ENCODE peak calls at places on chromosome 1, in six cellular contexts. One of them, this sample, is unnamed.

GRCh38 chr1:209364716-209365115 is 218.8 kb upstream of the CAMK1G start:
- DNase-seq in gastrocnemius medialis: no peak
- DNase-seq in cardiac muscle cell: no peak
- DNase-seq in right lobe of liver: no peak
- DNase-seq in left ventricle myocardium inferior: no peak
- DNase-seq in tibial artery: no peak
- DNase-seq in this sample: no peak

GRCh38 chr1:30519201-30519763 is 204.1 kb downstream of the MATN1 start:
- DNase-seq in gastrocnemius medialis: no peak
- DNase-seq in cardiac muscle cell: no peak
- DNase-seq in right lobe of liver: no peak
- DNase-seq in left ventricle myocardium inferior: no peak
- DNase-seq in tibial artery: no peak
- DNase-seq in this sample: no peak

GRCh38 chr1:154812911-154813816 is 56.9 kb downstream of the KCNN3 start:
- DNase-seq in gastrocnemius medialis: peak; percentile 45
- DNase-seq in cardiac muscle cell: peak; percentile 30
- DNase-seq in right lobe of liver: no peak
- DNase-seq in left ventricle myocardium inferior: peak; percentile 56
- DNase-seq in tibial artery: no peak
- DNase-seq in this sample: no peak

GRCh38 chr1:38194486-38194885 is 147.9 kb upstream of the POU3F1 start:
- DNase-seq in gastrocnemius medialis: no peak
- DNase-seq in cardiac muscle cell: no peak
- DNase-seq in right lobe of liver: no peak
- DNase-seq in left ventricle myocardium inferior: no peak
- DNase-seq in tibial artery: no peak
- DNase-seq in this sample: no peak

GRCh38 chr1:198220428-198220827 is 63.6 kb downstream of the NEK7 start:
- DNase-seq in gastrocnemius medialis: no peak
- DNase-seq in cardiac muscle cell: no peak
- DNase-seq in right lobe of liver: no peak
- DNase-seq in left ventricle myocardium inferior: no peak
- DNase-seq in tibial artery: no peak
- DNase-seq in this sample: no peak

GRCh38 chr1:239987103-239987745 is 104.5 kb upstream of the FMN2 start:
- DNase-seq in gastrocnemius medialis: no peak
- DNase-seq in cardiac muscle cell: peak; percentile 62
- DNase-seq in right lobe of liver: peak; percentile 34
- DNase-seq in left ventricle myocardium inferior: no peak
- DNase-seq in tibial artery: no peak
- DNase-seq in this sample: no peak

GRCh38 chr1:87221008-87221407 is 107.7 kb upstream of the LMO4 start:
- DNase-seq in gastrocnemius medialis: no peak
- DNase-seq in cardiac muscle cell: no peak
- DNase-seq in right lobe of liver: no peak
- DNase-seq in left ventricle myocardium inferior: no peak
- DNase-seq in tibial artery: no peak
- DNase-seq in this sample: no peak

GRCh38 chr1:212980123-212980800 is 29.9 kb downstream of the VASH2 start:
- DNase-seq in gastrocnemius medialis: peak; percentile 37
- DNase-seq in cardiac muscle cell: peak; percentile 18
- DNase-seq in right lobe of liver: no peak
- DNase-seq in left ventricle myocardium inferior: peak; percentile 44
- DNase-seq in tibial artery: no peak
- DNase-seq in this sample: no peak

GRCh38 chr1:193412748-193413147 is 226.3 kb upstream of the B3GALT2 start:
- DNase-seq in gastrocnemius medialis: no peak
- DNase-seq in cardiac muscle cell: no peak
- DNase-seq in right lobe of liver: no peak
- DNase-seq in left ventricle myocardium inferior: no peak
- DNase-seq in tibial artery: no peak
- DNase-seq in this sample: no peak

GRCh38 chr1:64834734-64835133 is 89.9 kb downstream of the RAVER2 start:
- DNase-seq in gastrocnemius medialis: no peak
- DNase-seq in cardiac muscle cell: no peak
- DNase-seq in right lobe of liver: no peak
- DNase-seq in left ventricle myocardium inferior: no peak
- DNase-seq in tibial artery: no peak
- DNase-seq in this sample: no peak

GRCh38 chr1:30663596-30664091 is 59.7 kb downstream of the MATN1 start:
- DNase-seq in gastrocnemius medialis: no peak
- DNase-seq in cardiac muscle cell: no peak
- DNase-seq in right lobe of liver: peak; percentile 54
- DNase-seq in left ventricle myocardium inferior: no peak
- DNase-seq in tibial artery: no peak
- DNase-seq in this sample: no peak

GRCh38 chr1:46601257-46602007 is 2.6 kb downstream of the MKNK1 start:
- DNase-seq in gastrocnemius medialis: no peak
- DNase-seq in cardiac muscle cell: no peak
- DNase-seq in right lobe of liver: no peak
- DNase-seq in left ventricle myocardium inferior: no peak
- DNase-seq in tibial artery: no peak
- DNase-seq in this sample: no peak

GRCh38 chr1:14190508-14190907 is 408.0 kb upstream of the KAZN start:
- DNase-seq in gastrocnemius medialis: no peak
- DNase-seq in cardiac muscle cell: no peak
- DNase-seq in right lobe of liver: no peak
- DNase-seq in left ventricle myocardium inferior: no peak
- DNase-seq in tibial artery: no peak
- DNase-seq in this sample: no peak

GRCh38 chr1:163824006-163824405 is 502.3 kb downstream of the NUF2 start:
- DNase-seq in gastrocnemius medialis: no peak
- DNase-seq in cardiac muscle cell: no peak
- DNase-seq in right lobe of liver: no peak
- DNase-seq in left ventricle myocardium inferior: peak; percentile 54
- DNase-seq in tibial artery: no peak
- DNase-seq in this sample: no peak

GRCh38 chr1:20358761-20359263 is 68.1 kb downstream of the VWA5B1 start:
- DNase-seq in gastrocnemius medialis: peak; percentile 81
- DNase-seq in cardiac muscle cell: peak; percentile 91
- DNase-seq in right lobe of liver: peak; percentile 79
- DNase-seq in left ventricle myocardium inferior: peak; percentile 71
- DNase-seq in tibial artery: no peak
- DNase-seq in this sample: peak; percentile 75

GRCh38 chr1:47201179-47201578 is 11.3 kb upstream of the PDZK1IP1 start:
- DNase-seq in gastrocnemius medialis: no peak
- DNase-seq in cardiac muscle cell: no peak
- DNase-seq in right lobe of liver: no peak
- DNase-seq in left ventricle myocardium inferior: no peak
- DNase-seq in tibial artery: no peak
- DNase-seq in this sample: no peak

GRCh38 chr1:38728176-38728908 is 131.2 kb downstream of the RRAGC start:
- DNase-seq in gastrocnemius medialis: no peak
- DNase-seq in cardiac muscle cell: no peak
- DNase-seq in right lobe of liver: peak; percentile 66
- DNase-seq in left ventricle myocardium inferior: peak; percentile 53
- DNase-seq in tibial artery: peak; percentile 78
- DNase-seq in this sample: no peak

GRCh38 chr1:179816196-179816960 is 61.2 kb downstream of the TOR1AIP2 start:
- DNase-seq in gastrocnemius medialis: peak; percentile 43
- DNase-seq in cardiac muscle cell: no peak
- DNase-seq in right lobe of liver: no peak
- DNase-seq in left ventricle myocardium inferior: peak; percentile 68
- DNase-seq in tibial artery: peak; percentile 66
- DNase-seq in this sample: no peak

GRCh38 chr1:45206808-45207624 is 611 bp upstream of the ZSWIM5 start:
- DNase-seq in gastrocnemius medialis: no peak
- DNase-seq in cardiac muscle cell: no peak
- DNase-seq in right lobe of liver: no peak
- DNase-seq in left ventricle myocardium inferior: no peak
- DNase-seq in tibial artery: no peak
- DNase-seq in this sample: no peak

GRCh38 chr1:225845633-225846259 is 35.8 kb downstream of the EPHX1 start:
- DNase-seq in gastrocnemius medialis: peak; percentile 74
- DNase-seq in cardiac muscle cell: peak; percentile 77
- DNase-seq in right lobe of liver: peak; percentile 77
- DNase-seq in left ventricle myocardium inferior: peak; percentile 78
- DNase-seq in tibial artery: peak; percentile 92
- DNase-seq in this sample: peak; percentile 72

GRCh38 chr1:20719871-20720620 is 2.2 kb upstream of the KIF17 start:
- DNase-seq in gastrocnemius medialis: no peak
- DNase-seq in cardiac muscle cell: no peak
- DNase-seq in right lobe of liver: peak; percentile 5
- DNase-seq in left ventricle myocardium inferior: no peak
- DNase-seq in tibial artery: peak; percentile 25
- DNase-seq in this sample: no peak

GRCh38 chr1:167805041-167805556 is 83.3 kb downstream of the MPZL1 start:
- DNase-seq in gastrocnemius medialis: no peak
- DNase-seq in cardiac muscle cell: no peak
- DNase-seq in right lobe of liver: no peak
- DNase-seq in left ventricle myocardium inferior: no peak
- DNase-seq in tibial artery: no peak
- DNase-seq in this sample: no peak

GRCh38 chr1:37478890-37479254 is 4.5 kb downstream of the ZC3H12A start:
- DNase-seq in gastrocnemius medialis: no peak
- DNase-seq in cardiac muscle cell: no peak
- DNase-seq in right lobe of liver: peak; percentile 32
- DNase-seq in left ventricle myocardium inferior: no peak
- DNase-seq in tibial artery: no peak
- DNase-seq in this sample: peak; percentile 60

GRCh38 chr1:231421616-231421970 is 494 bp downstream of the EGLN1 start:
- DNase-seq in gastrocnemius medialis: peak; percentile 42
- DNase-seq in cardiac muscle cell: peak; percentile 62
- DNase-seq in right lobe of liver: peak; percentile 49
- DNase-seq in left ventricle myocardium inferior: peak; percentile 44
- DNase-seq in tibial artery: peak; percentile 72
- DNase-seq in this sample: no peak

GRCh38 chr1:12315126-12315525 is 85.3 kb downstream of the VPS13D start:
- DNase-seq in gastrocnemius medialis: no peak
- DNase-seq in cardiac muscle cell: no peak
- DNase-seq in right lobe of liver: no peak
- DNase-seq in left ventricle myocardium inferior: no peak
- DNase-seq in tibial artery: no peak
- DNase-seq in this sample: no peak

GRCh38 chr1:201486158-201486557 is 17.2 kb upstream of the PHLDA3 start:
- DNase-seq in gastrocnemius medialis: no peak
- DNase-seq in cardiac muscle cell: peak; percentile 90
- DNase-seq in right lobe of liver: no peak
- DNase-seq in left ventricle myocardium inferior: no peak
- DNase-seq in tibial artery: no peak
- DNase-seq in this sample: no peak

DNA sequence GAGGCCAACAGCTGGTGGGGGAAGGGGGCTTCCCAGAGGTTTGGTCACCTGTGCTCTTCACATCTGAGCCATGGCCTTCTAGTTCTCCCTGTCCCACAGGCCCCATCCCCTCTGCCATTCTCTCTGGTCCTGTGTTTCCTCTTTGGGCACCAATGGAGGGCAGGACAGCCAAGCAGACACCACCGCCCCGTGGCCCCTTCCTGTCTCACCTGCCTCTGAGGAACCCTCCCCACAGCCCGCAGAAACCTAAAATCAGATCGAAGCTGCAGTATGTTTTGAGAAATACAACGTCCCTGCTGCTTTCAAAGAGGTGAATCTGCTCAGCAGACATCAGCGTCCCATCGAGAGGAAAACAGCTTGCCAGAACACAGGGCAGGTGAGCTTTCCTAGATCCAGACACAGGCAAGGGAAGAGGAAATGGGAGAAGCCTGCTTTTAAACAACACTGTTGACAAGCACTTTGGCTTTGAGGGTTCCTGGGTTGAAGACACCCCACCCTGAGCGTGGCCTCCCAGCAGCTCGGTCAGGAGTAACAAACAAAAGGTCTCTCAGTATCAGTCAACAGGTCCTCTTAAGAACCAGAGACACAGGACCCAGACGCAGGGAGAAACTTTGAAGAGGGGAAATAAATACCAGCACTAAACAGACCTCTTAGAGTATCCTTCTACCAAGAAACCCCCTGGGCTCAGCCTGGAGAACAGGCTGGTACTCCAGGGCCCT is 2.3 kb downstream of the PANK4 start:
- DNase-seq in gastrocnemius medialis: no peak
- DNase-seq in cardiac muscle cell: no peak
- DNase-seq in right lobe of liver: no peak
- DNase-seq in left ventricle myocardium inferior: no peak
- DNase-seq in tibial artery: no peak
- DNase-seq in this sample: peak; percentile 78
- H3K27ac ChIP-seq in gastrocnemius medialis: peak overlapping the region; percentile 95
- H3K27ac ChIP-seq in cardiac muscle cell: no peak overlapping the region
- H3K27ac ChIP-seq in right lobe of liver: no peak overlapping the region
- H3K27ac ChIP-seq in left ventricle myocardium inferior: no peak overlapping the region
- H3K27ac ChIP-seq in tibial artery: no peak overlapping the region
- H3K27ac ChIP-seq in this sample: peak overlapping the region; percentile 22

GRCh38 chr1:58932820-58933598 is 149.2 kb upstream of the JUN start:
- DNase-seq in gastrocnemius medialis: peak; percentile 59
- DNase-seq in cardiac muscle cell: no peak
- DNase-seq in right lobe of liver: peak; percentile 44
- DNase-seq in left ventricle myocardium inferior: no peak
- DNase-seq in tibial artery: peak; percentile 69
- DNase-seq in this sample: no peak
- H3K4me1 ChIP-seq in gastrocnemius medialis: no peaks in the 10 kb centered on the region
- H3K4me1 ChIP-seq in cardiac muscle cell: no peaks in the 10 kb centered on the region
- H3K4me1 ChIP-seq in right lobe of liver: no peaks in the 10 kb centered on the region
- H3K4me1 ChIP-seq in left ventricle myocardium inferior: peaks cover 6% of the 10 kb centered on the region
- H3K4me1 ChIP-seq in tibial artery: peaks cover 8% of the 10 kb centered on the region
- H3K4me1 ChIP-seq in this sample: peaks cover 20% of the 10 kb centered on the region

DNA sequence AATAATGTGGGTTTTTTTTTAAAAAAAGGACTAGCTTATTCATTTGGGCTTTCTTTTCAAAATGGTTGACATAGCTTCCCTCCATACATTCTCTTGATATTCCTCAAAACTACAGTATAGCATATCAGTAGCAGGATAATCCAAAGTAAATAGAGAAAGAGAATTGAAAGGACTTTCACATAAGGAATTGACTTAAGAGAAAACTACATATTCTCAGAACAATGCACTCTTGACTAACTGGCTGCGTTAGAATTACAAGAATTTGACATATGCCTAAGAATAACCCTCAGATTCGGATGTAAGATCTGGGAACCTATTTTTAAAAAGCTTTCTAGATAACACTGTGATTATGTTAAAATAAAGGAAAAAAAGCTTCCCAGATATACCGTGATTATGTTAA is 3.1 kb downstream of the PRKAB2 start:
- DNase-seq in gastrocnemius medialis: no peak
- DNase-seq in cardiac muscle cell: no peak
- DNase-seq in right lobe of liver: no peak
- DNase-seq in left ventricle myocardium inferior: no peak
- DNase-seq in tibial artery: no peak
- DNase-seq in this sample: no peak
- TF ChIP-seq CTCF in gastrocnemius medialis: no peak
- TF ChIP-seq CTCF in cardiac muscle cell: no peak
- TF ChIP-seq CTCF in right lobe of liver: no peak
- TF ChIP-seq CTCF in left ventricle myocardium inferior: no peak
- TF ChIP-seq CTCF in tibial artery: no peak
- TF ChIP-seq CTCF in this sample: no peak

DNA sequence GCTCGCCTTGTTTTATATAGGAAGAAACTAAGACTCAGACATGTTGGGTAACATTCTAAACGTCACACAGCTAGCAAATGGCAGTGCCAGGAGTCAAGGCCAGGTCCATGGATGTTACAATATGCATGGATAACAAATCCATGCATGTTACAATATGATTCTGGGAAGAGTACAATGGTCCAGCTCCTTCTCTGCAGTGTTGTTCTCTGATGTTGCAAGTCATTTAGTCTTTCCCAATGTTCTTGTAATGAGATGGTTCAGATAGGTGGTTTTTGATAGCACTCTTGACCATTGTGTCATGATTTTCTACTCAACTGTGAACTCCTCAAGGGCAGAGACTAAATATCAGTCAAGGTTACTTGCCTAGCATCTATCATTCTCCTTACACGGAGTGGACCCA is 15.7 kb upstream of the LRRN2 start:
- DNase-seq in gastrocnemius medialis: no peak
- DNase-seq in cardiac muscle cell: no peak
- DNase-seq in right lobe of liver: no peak
- DNase-seq in left ventricle myocardium inferior: no peak
- DNase-seq in tibial artery: no peak
- DNase-seq in this sample: no peak
- H3K27ac ChIP-seq in gastrocnemius medialis: no peak overlapping the region
- H3K27ac ChIP-seq in cardiac muscle cell: no peak overlapping the region
- H3K27ac ChIP-seq in right lobe of liver: no peak overlapping the region
- H3K27ac ChIP-seq in left ventricle myocardium inferior: no peak overlapping the region
- H3K27ac ChIP-seq in tibial artery: no peak overlapping the region
- H3K27ac ChIP-seq in this sample: no peak overlapping the region